ENCODE peak calls at places on chromosome 4, in five cellular contexts. One of them, this sample, is unnamed.

GRCh38 chr4:10006604-10007435 is 14.5 kb downstream of the SLC2A9 start:
- DNase-seq in A673: no peak
- DNase-seq in choroid plexus epithelial cell: peak
- DNase-seq in HCT116: peak
- DNase-seq in astrocyte of the spinal cord: peak
- DNase-seq in this sample: no peak

GRCh38 chr4:5009796-5010195 is 9.5 kb downstream of the CYTL1 start:
- DNase-seq in A673: no peak
- DNase-seq in choroid plexus epithelial cell: no peak
- DNase-seq in HCT116: no peak
- DNase-seq in astrocyte of the spinal cord: no peak
- DNase-seq in this sample: no peak

GRCh38 chr4:149933883-149934282 is 118.2 kb upstream of the IQCM start:
- DNase-seq in A673: no peak
- DNase-seq in choroid plexus epithelial cell: no peak
- DNase-seq in HCT116: no peak
- DNase-seq in astrocyte of the spinal cord: no peak
- DNase-seq in this sample: no peak

GRCh38 chr4:150242820-150243458 is 164.7 kb downstream of the DCLK2 start:
- DNase-seq in A673: peak
- DNase-seq in choroid plexus epithelial cell: peak
- DNase-seq in HCT116: peak
- DNase-seq in astrocyte of the spinal cord: peak
- DNase-seq in this sample: no peak

GRCh38 chr4:32775049-32775448 is 2054.9 kb downstream of the PCDH7 start:
- DNase-seq in A673: peak
- DNase-seq in choroid plexus epithelial cell: peak
- DNase-seq in HCT116: peak
- DNase-seq in astrocyte of the spinal cord: peak
- DNase-seq in this sample: peak

GRCh38 chr4:24705016-24705753 is 90.2 kb upstream of the SOD3 start:
- DNase-seq in A673: no peak
- DNase-seq in choroid plexus epithelial cell: no peak
- DNase-seq in HCT116: no peak
- DNase-seq in astrocyte of the spinal cord: no peak
- DNase-seq in this sample: no peak

GRCh38 chr4:155614111-155614762 is 52.4 kb upstream of the GUCY1A1 start:
- DNase-seq in A673: no peak
- DNase-seq in choroid plexus epithelial cell: peak
- DNase-seq in HCT116: no peak
- DNase-seq in astrocyte of the spinal cord: no peak
- DNase-seq in this sample: no peak

GRCh38 chr4:25442863-25443307 is 65.8 kb downstream of the ANAPC4 start:
- DNase-seq in A673: no peak
- DNase-seq in choroid plexus epithelial cell: no peak
- DNase-seq in HCT116: no peak
- DNase-seq in astrocyte of the spinal cord: no peak
- DNase-seq in this sample: no peak

GRCh38 chr4:55125763-55126541 is 557 bp upstream of the KDR start:
- DNase-seq in A673: peak
- DNase-seq in choroid plexus epithelial cell: peak
- DNase-seq in HCT116: no peak
- DNase-seq in astrocyte of the spinal cord: no peak
- DNase-seq in this sample: no peak

GRCh38 chr4:4308800-4309441 is 18.9 kb downstream of the ZBTB49 start:
- DNase-seq in A673: no peak
- DNase-seq in choroid plexus epithelial cell: peak
- DNase-seq in HCT116: no peak
- DNase-seq in astrocyte of the spinal cord: peak
- DNase-seq in this sample: no peak

GRCh38 chr4:26074672-26075071 is 160.7 kb downstream of the SMIM20 start:
- DNase-seq in A673: no peak
- DNase-seq in choroid plexus epithelial cell: no peak
- DNase-seq in HCT116: no peak
- DNase-seq in astrocyte of the spinal cord: no peak
- DNase-seq in this sample: no peak

GRCh38 chr4:40395908-40396806 is 61.0 kb downstream of the CHRNA9 start:
- DNase-seq in A673: no peak
- DNase-seq in choroid plexus epithelial cell: peak
- DNase-seq in HCT116: no peak
- DNase-seq in astrocyte of the spinal cord: peak
- DNase-seq in this sample: no peak

GRCh38 chr4:37982736-37983135 is 22.5 kb downstream of the PTTG2 start:
- DNase-seq in A673: no peak
- DNase-seq in choroid plexus epithelial cell: no peak
- DNase-seq in HCT116: no peak
- DNase-seq in astrocyte of the spinal cord: no peak
- DNase-seq in this sample: no peak

GRCh38 chr4:168150651-168151050 is 58.3 kb downstream of the ANXA10 start:
- DNase-seq in A673: no peak
- DNase-seq in choroid plexus epithelial cell: peak
- DNase-seq in HCT116: no peak
- DNase-seq in astrocyte of the spinal cord: peak
- DNase-seq in this sample: no peak

GRCh38 chr4:3862640-3863420 is 96.6 kb downstream of the ADRA2C start:
- DNase-seq in A673: no peak
- DNase-seq in choroid plexus epithelial cell: no peak
- DNase-seq in HCT116: no peak
- DNase-seq in astrocyte of the spinal cord: no peak
- DNase-seq in this sample: no peak

GRCh38 chr4:113825272-113825671 is 63.7 kb upstream of the CAMK2D start:
- DNase-seq in A673: no peak
- DNase-seq in choroid plexus epithelial cell: no peak
- DNase-seq in HCT116: no peak
- DNase-seq in astrocyte of the spinal cord: no peak
- DNase-seq in this sample: peak

GRCh38 chr4:56308384-56308783 is 78.9 kb downstream of the AASDH start:
- DNase-seq in A673: no peak
- DNase-seq in choroid plexus epithelial cell: no peak
- DNase-seq in HCT116: no peak
- DNase-seq in astrocyte of the spinal cord: no peak
- DNase-seq in this sample: no peak

GRCh38 chr4:99323761-99324160 is 2.6 kb upstream of the ADH1B start:
- DNase-seq in A673: no peak
- DNase-seq in choroid plexus epithelial cell: peak
- DNase-seq in HCT116: no peak
- DNase-seq in astrocyte of the spinal cord: no peak
- DNase-seq in this sample: no peak

GRCh38 chr4:187235456-187236170 is 512.0 kb upstream of the FAT1 start:
- DNase-seq in A673: peak
- DNase-seq in choroid plexus epithelial cell: no peak
- DNase-seq in HCT116: no peak
- DNase-seq in astrocyte of the spinal cord: no peak
- DNase-seq in this sample: no peak

GRCh38 chr4:182925298-182925738 is 8.1 kb upstream of the DCTD start:
- DNase-seq in A673: peak
- DNase-seq in choroid plexus epithelial cell: peak
- DNase-seq in HCT116: peak
- DNase-seq in astrocyte of the spinal cord: peak
- DNase-seq in this sample: peak

GRCh38 chr4:89998350-89999098 is 103.9 kb downstream of the MMRN1 start:
- DNase-seq in A673: no peak
- DNase-seq in choroid plexus epithelial cell: no peak
- DNase-seq in HCT116: no peak
- DNase-seq in astrocyte of the spinal cord: no peak
- DNase-seq in this sample: no peak

GRCh38 chr4:22179124-22179874 is 230.7 kb upstream of the KCNIP4 start:
- DNase-seq in A673: no peak
- DNase-seq in choroid plexus epithelial cell: peak
- DNase-seq in HCT116: no peak
- DNase-seq in astrocyte of the spinal cord: peak
- DNase-seq in this sample: no peak

GRCh38 chr4:133152801-133153526 is 3.9 kb downstream of the PCDH10 start:
- DNase-seq in A673: peak
- DNase-seq in choroid plexus epithelial cell: peak
- DNase-seq in HCT116: no peak
- DNase-seq in astrocyte of the spinal cord: peak
- DNase-seq in this sample: no peak

GRCh38 chr4:163404570-163404969 is 60.9 kb downstream of the NPY5R start:
- DNase-seq in A673: peak
- DNase-seq in choroid plexus epithelial cell: peak
- DNase-seq in HCT116: no peak
- DNase-seq in astrocyte of the spinal cord: peak
- DNase-seq in this sample: no peak

GRCh38 chr4:87029356-87029755 is 94.5 kb downstream of the AFF1 start:
- DNase-seq in A673: no peak
- DNase-seq in choroid plexus epithelial cell: no peak
- DNase-seq in HCT116: no peak
- DNase-seq in astrocyte of the spinal cord: no peak
- DNase-seq in this sample: no peak

GRCh38 chr4:87032884-87033533 is 98.2 kb downstream of the AFF1 start:
- DNase-seq in A673: peak
- DNase-seq in choroid plexus epithelial cell: peak
- DNase-seq in HCT116: no peak
- DNase-seq in astrocyte of the spinal cord: peak
- DNase-seq in this sample: no peak

GRCh38 chr4:87030124-87030523 is 95.3 kb downstream of the AFF1 start:
- DNase-seq in A673: no peak
- DNase-seq in choroid plexus epithelial cell: no peak
- DNase-seq in HCT116: no peak
- DNase-seq in astrocyte of the spinal cord: no peak
- DNase-seq in this sample: no peak

GRCh38 chr4:87031946-87032345 is 97.1 kb downstream of the AFF1 start:
- DNase-seq in A673: no peak
- DNase-seq in choroid plexus epithelial cell: no peak
- DNase-seq in HCT116: no peak
- DNase-seq in astrocyte of the spinal cord: no peak
- DNase-seq in this sample: no peak

GRCh38 chr4:87030606-87031441 is 96.0 kb downstream of the AFF1 start:
- DNase-seq in A673: peak
- DNase-seq in choroid plexus epithelial cell: peak
- DNase-seq in HCT116: no peak
- DNase-seq in astrocyte of the spinal cord: no peak
- DNase-seq in this sample: no peak
- H3K4me3 ChIP-seq in A673: no peak
- H3K4me3 ChIP-seq in choroid plexus epithelial cell: no peak
- H3K4me3 ChIP-seq in HCT116: no peak
- H3K4me3 ChIP-seq in astrocyte of the spinal cord: no peak
- H3K4me3 ChIP-seq in this sample: no peak

GRCh38 chr4:122688529-122688928 is 44.0 kb upstream of the BBS12 start:
- DNase-seq in A673: no peak
- DNase-seq in choroid plexus epithelial cell: no peak
- DNase-seq in HCT116: no peak
- DNase-seq in astrocyte of the spinal cord: no peak
- DNase-seq in this sample: no peak
- H3K4me3 ChIP-seq in A673: no peak
- H3K4me3 ChIP-seq in choroid plexus epithelial cell: no peak
- H3K4me3 ChIP-seq in HCT116: no peak
- H3K4me3 ChIP-seq in astrocyte of the spinal cord: no peak
- H3K4me3 ChIP-seq in this sample: no peak

GRCh38 chr4:68907230-68907629 is 44.4 kb downstream of the UGT2A3 start:
- DNase-seq in A673: no peak
- DNase-seq in choroid plexus epithelial cell: no peak
- DNase-seq in HCT116: no peak
- DNase-seq in astrocyte of the spinal cord: no peak
- DNase-seq in this sample: no peak

GRCh38 chr4:68904786-68905185 is 46.8 kb downstream of the UGT2A3 start:
- DNase-seq in A673: no peak
- DNase-seq in choroid plexus epithelial cell: no peak
- DNase-seq in HCT116: no peak
- DNase-seq in astrocyte of the spinal cord: no peak
- DNase-seq in this sample: peak

GRCh38 chr4:68906238-68907137 is 45.1 kb downstream of the UGT2A3 start:
- DNase-seq in A673: no peak
- DNase-seq in choroid plexus epithelial cell: no peak
- DNase-seq in HCT116: no peak
- DNase-seq in astrocyte of the spinal cord: no peak
- DNase-seq in this sample: no peak

GRCh38 chr4:68907788-68908700 is 43.6 kb downstream of the UGT2A3 start:
- DNase-seq in A673: no peak
- DNase-seq in choroid plexus epithelial cell: no peak
- DNase-seq in HCT116: no peak
- DNase-seq in astrocyte of the spinal cord: no peak
- DNase-seq in this sample: no peak

DNA sequence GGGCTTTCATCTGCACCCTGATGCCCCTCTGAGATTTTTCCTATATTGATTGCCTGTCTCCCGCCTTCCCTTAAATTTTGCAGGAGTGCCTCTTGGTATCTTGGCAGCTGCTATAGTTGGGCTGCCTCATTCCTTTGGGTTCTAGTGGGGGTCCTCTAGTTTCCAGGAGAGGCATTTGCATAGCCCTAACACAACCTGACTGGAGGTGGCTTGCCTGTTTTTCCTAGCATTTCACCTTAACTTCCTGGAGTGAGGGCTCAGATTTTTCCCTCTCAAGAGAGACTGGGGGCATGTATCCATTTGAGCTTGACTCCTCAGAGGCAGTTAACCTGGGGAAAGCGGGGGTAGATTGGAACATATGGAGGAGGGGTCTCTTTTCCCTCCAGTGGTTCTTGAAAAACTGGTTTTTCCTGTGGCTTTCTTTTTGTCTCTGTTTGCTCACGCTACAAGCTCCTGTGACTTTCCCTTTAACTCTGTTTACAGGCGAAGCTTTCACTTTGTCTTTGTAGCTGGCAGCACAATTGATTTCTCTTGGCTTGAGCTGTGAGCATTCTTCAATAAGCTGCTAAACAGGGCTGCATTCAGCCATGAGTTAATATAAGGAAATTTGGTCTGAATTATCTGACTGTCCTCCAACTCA is 45.9 kb downstream of the UGT2A3 start:
- DNase-seq in A673: no peak
- DNase-seq in choroid plexus epithelial cell: peak
- DNase-seq in HCT116: no peak
- DNase-seq in astrocyte of the spinal cord: peak
- DNase-seq in this sample: no peak
- H3K4me3 ChIP-seq in A673: no peak
- H3K4me3 ChIP-seq in choroid plexus epithelial cell: no peak
- H3K4me3 ChIP-seq in HCT116: no peak
- H3K4me3 ChIP-seq in astrocyte of the spinal cord: peak
- H3K4me3 ChIP-seq in this sample: no peak

GRCh38 chr4:75511841-75512240 is 2.4 kb downstream of the RCHY1 start:
- DNase-seq in A673: no peak
- DNase-seq in choroid plexus epithelial cell: no peak
- DNase-seq in HCT116: no peak
- DNase-seq in astrocyte of the spinal cord: no peak
- DNase-seq in this sample: no peak
- H3K4me3 ChIP-seq in A673: peak
- H3K4me3 ChIP-seq in choroid plexus epithelial cell: no peak
- H3K4me3 ChIP-seq in HCT116: no peak
- H3K4me3 ChIP-seq in astrocyte of the spinal cord: peak
- H3K4me3 ChIP-seq in this sample: no peak